ENCODE peak calls at places on chromosomes 5 and 9, in ten cellular contexts. F is SW 1271; Z is HCT116; N is NCI-H2081; I is activated CD4-positive, alpha-beta T cell treated with anti-CD3 and anti-CD28 coated beads, Interleukin-2, amount 10 ng/mL, durations not matched to agents 24 days and 14 days; P is amniotic epithelial cell; L is GM03348; G is AG10803; U is central memory CD4-positive, alpha-beta T cell; A is breast epithelium. H is an unnamed sample.

GRCh38 chr9:131695366-131696162 is 44.3 kb downstream of the RAPGEF1 start:
- DNase-seq in F (no peak), Z (no peak), N (no peak), I (no peak), P (no peak), L (no peak), G (no peak), U (no peak), A (no peak), H (no peak)

GRCh38 chr9:123003467-123003866 is 30.0 kb upstream of the GPR21 start:
- DNase-seq in F (no peak), Z (no peak), N (no peak), I (no peak), P (no peak), L (peak; percentile 23), G (peak; percentile 37), U (no peak), A (no peak), H (peak; percentile 67)

GRCh38 chr9:106307670-106308069 is 555.3 kb upstream of the ZNF462 start:
- DNase-seq in F (no peak), Z (no peak), N (no peak), I (no peak), P (peak; percentile 37), L (no peak), G (no peak), U (no peak), A (no peak), H (no peak)

GRCh38 chr9:111298831-111299603 is 31.0 kb downstream of the OR2K2 start:
- DNase-seq in F (no peak), Z (peak; percentile 46), N (no peak), I (peak; percentile 60), P (peak; percentile 72), L (peak; percentile 50), G (peak; percentile 77), U (peak; percentile 9), A (no peak), H (peak; percentile 85)

GRCh38 chr9:99184427-99185327 is 37.1 kb downstream of the ALG2 start:
- DNase-seq in F (peak; percentile 53), Z (peak; percentile 74), N (peak; percentile 87), I (peak; percentile 92), P (peak; percentile 85), L (peak; percentile 90), G (peak; percentile 91), U (peak; percentile 63), A (peak; percentile 86), H (peak; percentile 95)

GRCh38 chr5:31581498-31582099 is 49.5 kb downstream of the C5orf22 start:
- DNase-seq in F (no peak), Z (peak; percentile 22), N (peak; percentile 51), I (no peak), P (peak; percentile 48), L (peak; percentile 57), G (peak; percentile 49), U (peak; percentile 20), A (no peak), H (peak; percentile 70)

GRCh38 chr5:42005561-42006153 is 80.6 kb downstream of the FBXO4 start:
- DNase-seq in F (peak; percentile 22), Z (peak; percentile 13), N (no peak), I (no peak), P (peak; percentile 15), L (peak; percentile 39), G (peak; percentile 36), U (no peak), A (no peak), H (peak; percentile 45)

GRCh38 chr5:74643160-74643562 is 2.6 kb upstream of the ENC1 start:
- DNase-seq in F (peak; percentile 81), Z (peak; percentile 48), N (no peak), I (no peak), P (peak; percentile 98), L (peak; percentile 82), G (peak; percentile 97), U (no peak), A (no peak), H (peak; percentile 98)

GRCh38 chr5:68224561-68225187 is 9.1 kb downstream of the PIK3R1 start:
- DNase-seq in F (no peak), Z (no peak), N (no peak), I (peak; percentile 43), P (peak; percentile 48), L (peak; percentile 17), G (no peak), U (no peak), A (no peak), H (peak; percentile 59)

GRCh38 chr5:142784405-142784955 is 14.3 kb downstream of the ARHGAP26 start:
- DNase-seq in F (no peak), Z (no peak), N (no peak), I (no peak), P (no peak), L (peak; percentile 21), G (no peak), U (no peak), A (no peak), H (no peak)

GRCh38 chr5:57341380-57341979 is 141.1 kb downstream of the ACTBL2 start:
- DNase-seq in F (no peak), Z (no peak), N (no peak), I (no peak), P (peak; percentile 83), L (no peak), G (no peak), U (no peak), A (no peak), H (no peak)